ENCODE peak calls at places on chromosomes 5 and 9, in four cellular contexts. C is fibroblast of lung; G is trophoblast cell; A is CD8-positive, alpha-beta memory T cell. J is an unnamed sample.

GRCh38 chr5:168057905-168058304 is 233.5 kb upstream of the WWC1 start:
- DNase-seq in C (no peak), G (no peak), A (no peak), J (no peak)

GRCh38 chr5:126274396-126274795 is 148.8 kb upstream of the GRAMD2B start:
- DNase-seq in C (no peak), G (no peak), A (no peak), J (no peak)

GRCh38 chr5:10505517-10506095 is 58.3 kb upstream of the ANKRD33B start:
- DNase-seq in C (no peak), G (no peak), A (no peak), J (no peak)

GRCh38 chr9:100586093-100586492 is 8.2 kb downstream of the CAVIN4 start:
- DNase-seq in C (no peak), G (no peak), A (no peak), J (no peak)

GRCh38 chr5:53123702-53124101 is 14.1 kb upstream of the MOCS2 start:
- DNase-seq in C (no peak), G (no peak), A (no peak), J (no peak)

GRCh38 chr5:59089767-59090166 is 506.9 kb downstream of the RAB3C start:
- DNase-seq in C (no peak), G (no peak), A (no peak), J (no peak)

GRCh38 chr5:41722359-41722950 is 147.8 kb downstream of the OXCT1 start:
- DNase-seq in C (peak; percentile 19), G (no peak), A (no peak), J (no peak)

GRCh38 chr5:13976867-13977479 is 32.5 kb upstream of the DNAH5 start:
- DNase-seq in C (peak; percentile 60), G (peak; percentile 31), A (no peak), J (peak; percentile 67)

GRCh38 chr9:122370869-122371467 is at the start of gene PTGS1:
- DNase-seq in C (no peak), G (no peak), A (no peak), J (no peak)

GRCh38 chr5:71483355-71483754 is 27.9 kb downstream of the BDP1 start:
- DNase-seq in C (peak; percentile 91), G (no peak), A (no peak), J (no peak)

GRCh38 chr5:138752951-138753793 is at the start of gene CTNNA1:
- DNase-seq in C (peak; percentile 67), G (peak; percentile 80), A (peak; percentile 48), J (peak; percentile 70)

GRCh38 chr9:69293186-69293585 is 31.8 kb upstream of the ENTREP1 start:
- DNase-seq in C (no peak), G (peak; percentile 68), A (no peak), J (peak; percentile 65)

GRCh38 chr5:96933764-96934163 is 2.1 kb upstream of the LNPEP start:
- DNase-seq in C (no peak), G (no peak), A (no peak), J (no peak)

GRCh38 chr5:147558131-147558730 is 48.4 kb upstream of the DPYSL3 start:
- DNase-seq in C (peak; percentile 50), G (peak; percentile 40), A (no peak), J (no peak)

GRCh38 chr9:121844090-121844489 is 192.7 kb downstream of the DAB2IP start:
- DNase-seq in C (peak; percentile 40), G (no peak), A (no peak), J (no peak)

GRCh38 chr5:81345411-81346003 is 44.1 kb downstream of the ZCCHC9 start:
- DNase-seq in C (no peak), G (no peak), A (no peak), J (no peak)

GRCh38 chr5:41883940-41884339 is 13.7 kb upstream of the OXCT1 start:
- DNase-seq in C (no peak), G (no peak), A (no peak), J (no peak)

GRCh38 chr9:127980706-127981558 is at the start of gene EEIG1:
- DNase-seq in C (peak; percentile 85), G (peak; percentile 89), A (peak; percentile 96), J (peak; percentile 73)

GRCh38 chr5:111892949-111893348 is 136.0 kb upstream of the NREP start:
- DNase-seq in C (no peak), G (no peak), A (no peak), J (no peak)

GRCh38 chr5:134932508-134932907 is 27.6 kb downstream of the PCBD2 start:
- DNase-seq in C (no peak), G (no peak), A (no peak), J (no peak)

GRCh38 chr9:35859310-35859994 is 10.7 kb downstream of the OR13J1 start:
- DNase-seq in C (peak; percentile 4), G (no peak), A (no peak), J (no peak)

GRCh38 chr5:74810915-74811314 is 43.9 kb downstream of the NSA2 start:
- DNase-seq in C (peak; percentile 11), G (no peak), A (no peak), J (peak; percentile 58)

GRCh38 chr9:118455781-118456180 is 751.6 kb downstream of the TLR4 start:
- DNase-seq in C (peak; percentile 0), G (no peak), A (no peak), J (no peak)

GRCh38 chr5:81854915-81855314 is 104.0 kb upstream of the SSBP2 start:
- DNase-seq in C (no peak), G (no peak), A (no peak), J (no peak)

GRCh38 chr5:65263291-65263690 is 218.4 kb downstream of the ADAMTS6 start:
- DNase-seq in C (peak; percentile 74), G (no peak), A (no peak), J (no peak)

GRCh38 chr5:110769282-110769681 is 30.5 kb downstream of the SLC25A46 start:
- DNase-seq in C (peak; percentile 49), G (no peak), A (no peak), J (no peak)

GRCh38 chr5:17340816-17341215 is 123.4 kb downstream of the BASP1 start:
- DNase-seq in C (peak; percentile 89), G (no peak), A (no peak), J (no peak)

GRCh38 chr5:110441035-110441434 is 285.4 kb downstream of the TMEM232 start:
- DNase-seq in C (peak; percentile 42), G (peak; percentile 10), A (no peak), J (no peak)

GRCh38 chr5:83552275-83552674 is 80.7 kb downstream of the VCAN start:
- DNase-seq in C (peak; percentile 36), G (no peak), A (no peak), J (no peak)

GRCh38 chr9:127182901-127183746 is 60.7 kb upstream of the ANGPTL2 start:
- DNase-seq in C (peak; percentile 15), G (no peak), A (no peak), J (no peak)

GRCh38 chr9:134811673-134812668 is 68.6 kb upstream of the FCN2 start:
- DNase-seq in C (peak; percentile 95), G (peak; percentile 68), A (no peak), J (no peak)

GRCh38 chr5:446066-446725 is 3.2 kb downstream of the EXOC3 start:
- DNase-seq in C (no peak), G (peak; percentile 33), A (no peak), J (no peak)

GRCh38 chr9:92463989-92464388 is 18.3 kb downstream of the ASPN start:
- DNase-seq in C (peak; percentile 98), G (peak; percentile 24), A (no peak), J (no peak)

GRCh38 chr9:114869845-114870244 is 60.5 kb downstream of the TNFSF8 start:
- DNase-seq in C (no peak), G (no peak), A (no peak), J (no peak)

GRCh38 chr9:72726951-72727350 is 205.5 kb downstream of the TMC1 start:
- DNase-seq in C (peak; percentile 73), G (peak; percentile 16), A (no peak), J (no peak)

GRCh38 chr5:98769256-98770157 is 4.0 kb upstream of the RGMB start:
- DNase-seq in C (peak; percentile 81), G (peak; percentile 40), A (peak; percentile 24), J (peak; percentile 13)

GRCh38 chr9:90773593-90773992 is 28.0 kb upstream of the SYK start:
- DNase-seq in C (no peak), G (no peak), A (no peak), J (peak; percentile 22)

GRCh38 chr5:95812100-95812472 is 10.4 kb downstream of the GLRX start:
- DNase-seq in C (peak; percentile 25), G (peak; percentile 55), A (peak; percentile 22), J (no peak)

GRCh38 chr9:130433947-130434262 is 10.9 kb upstream of the ASS1 start:
- DNase-seq in C (no peak), G (no peak), A (no peak), J (no peak)
- H3K27ac ChIP-seq in C (no peak overlapping the region), G (no peak overlapping the region), A (no peak overlapping the region), J (no peak overlapping the region)

GRCh38 chr5:154485092-154485491 is 7.1 kb upstream of the HAND1 start:
- DNase-seq in C (no peak), G (no peak), A (no peak), J (no peak)
- H3K27ac ChIP-seq in C (no peak overlapping the region), G (peak overlapping the region; percentile 93), A (no peak overlapping the region), J (no peak overlapping the region)

GRCh38 chr9:137671721-137672120 is 52.9 kb downstream of the EHMT1 start:
- DNase-seq in C (no peak), G (no peak), A (no peak), J (no peak)

GRCh38 chr9:137668203-137668602 is 49.4 kb downstream of the EHMT1 start:
- DNase-seq in C (no peak), G (no peak), A (no peak), J (no peak)

GRCh38 chr9:137669261-137669672 is 50.5 kb downstream of the EHMT1 start:
- DNase-seq in C (no peak), G (no peak), A (no peak), J (no peak)

GRCh38 chr9:137671196-137671538 is 52.4 kb downstream of the EHMT1 start:
- DNase-seq in C (no peak), G (no peak), A (no peak), J (no peak)

DNA sequence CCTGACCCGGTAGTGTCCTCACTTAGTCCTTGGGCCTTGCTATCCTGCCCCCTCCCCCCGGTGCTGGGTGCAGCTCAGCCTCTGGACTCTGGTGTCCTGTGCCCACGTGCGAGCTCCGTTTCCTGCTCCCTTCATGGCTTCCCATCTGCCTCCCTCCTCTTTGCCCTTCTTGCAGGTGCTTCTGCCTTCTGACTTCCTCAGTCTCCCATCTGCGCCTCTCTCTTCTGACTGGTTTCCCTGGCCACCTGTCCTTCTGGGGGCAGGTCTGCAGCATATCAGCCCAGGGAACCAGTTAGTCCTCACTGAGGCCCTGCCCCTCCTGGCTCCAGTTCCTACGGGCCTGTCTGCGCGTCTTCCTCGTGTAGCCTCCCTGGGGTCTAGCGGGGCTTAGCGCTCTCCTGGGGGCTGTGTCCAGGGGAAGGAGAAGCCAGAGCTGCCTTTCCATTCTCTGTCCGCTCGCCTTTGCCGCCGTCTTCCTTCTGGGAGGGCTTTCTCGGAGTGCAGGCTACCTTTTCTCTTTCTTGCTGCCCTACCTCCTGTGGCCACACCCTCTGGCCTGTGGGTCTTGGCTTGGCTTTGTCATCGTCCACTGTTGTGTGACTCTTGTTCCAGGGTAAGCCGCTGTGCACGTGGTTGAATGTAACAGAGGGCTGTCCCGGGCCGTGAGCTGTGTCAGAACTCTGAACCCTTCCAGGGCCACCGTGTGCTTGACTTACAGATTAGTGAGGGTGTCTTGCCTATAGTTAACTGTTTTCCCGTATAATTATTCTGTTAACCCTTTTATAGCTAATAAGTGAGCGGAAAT is 51.8 kb downstream of the EHMT1 start:
- DNase-seq in C (no peak), G (no peak), A (no peak), J (peak; percentile 70)
- H3K27ac ChIP-seq in C (no peak overlapping the region), G (no peak overlapping the region), A (no peak overlapping the region), J (no peak overlapping the region)

DNA sequence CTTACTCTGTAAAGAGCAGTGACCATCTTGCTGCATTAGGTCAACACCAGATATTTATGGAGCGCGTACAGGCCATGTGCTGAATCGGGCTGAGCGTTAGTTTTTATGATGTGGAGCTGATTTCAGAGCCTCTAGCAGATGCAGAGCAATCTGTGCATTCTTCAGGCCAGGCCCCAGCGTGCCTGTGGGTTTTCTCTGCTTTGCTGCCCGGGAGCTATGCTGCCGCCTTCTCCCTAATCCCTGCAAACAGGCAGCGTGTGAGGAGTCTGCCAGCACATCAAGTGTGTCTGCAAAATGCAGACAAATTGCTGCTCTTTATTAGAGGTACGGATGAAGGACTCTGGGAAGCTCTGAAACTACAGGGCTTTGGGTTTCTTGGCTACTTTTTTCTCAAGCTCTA is 170.0 kb downstream of the NTRK2 start:
- DNase-seq in C (peak; percentile 81), G (peak; percentile 36), A (no peak), J (no peak)
- H3K27ac ChIP-seq in C (no peak overlapping the region), G (no peak overlapping the region), A (no peak overlapping the region), J (no peak overlapping the region)

J was measured in PC-9.